ENCODE peak calls at places on chromosomes 11 and 22, in eight cellular contexts. One of them, this sample, is unnamed.

GRCh38 chr22:19821523-19822300 is 33.0 kb downstream of the GNB1L start:
- DNase-seq in neural progenitor cell: no peak
- DNase-seq in uterus: no peak
- DNase-seq in NB4: no peak
- DNase-seq in IMR-90: no peak
- DNase-seq in A549: no peak
- DNase-seq in B cell: no peak
- DNase-seq in foreskin keratinocyte: no peak
- DNase-seq in this sample: no peak

GRCh38 chr11:85724750-85725465 is 38.9 kb upstream of the CCDC89 start:
- DNase-seq in neural progenitor cell: no peak
- DNase-seq in uterus: no peak
- DNase-seq in NB4: no peak
- DNase-seq in IMR-90: no peak
- DNase-seq in A549: no peak
- DNase-seq in B cell: no peak
- DNase-seq in foreskin keratinocyte: no peak
- DNase-seq in this sample: no peak

GRCh38 chr11:27621440-27622161 is 78.7 kb downstream of the BDNF start:
- DNase-seq in neural progenitor cell: no peak
- DNase-seq in uterus: no peak
- DNase-seq in NB4: no peak
- DNase-seq in IMR-90: peak
- DNase-seq in A549: no peak
- DNase-seq in B cell: no peak
- DNase-seq in foreskin keratinocyte: no peak
- DNase-seq in this sample: no peak

GRCh38 chr11:115724709-115725108 is 220.5 kb upstream of the CADM1 start:
- DNase-seq in neural progenitor cell: no peak
- DNase-seq in uterus: no peak
- DNase-seq in NB4: no peak
- DNase-seq in IMR-90: peak
- DNase-seq in A549: peak
- DNase-seq in B cell: no peak
- DNase-seq in foreskin keratinocyte: peak
- DNase-seq in this sample: no peak

GRCh38 chr11:100316990-100317389 is 370.1 kb upstream of the ARHGAP42 start:
- DNase-seq in neural progenitor cell: no peak
- DNase-seq in uterus: no peak
- DNase-seq in NB4: no peak
- DNase-seq in IMR-90: no peak
- DNase-seq in A549: no peak
- DNase-seq in B cell: no peak
- DNase-seq in foreskin keratinocyte: no peak
- DNase-seq in this sample: no peak

GRCh38 chr22:42780070-42780540 is 59.4 kb upstream of the A4GALT start:
- DNase-seq in neural progenitor cell: peak
- DNase-seq in uterus: no peak
- DNase-seq in NB4: peak
- DNase-seq in IMR-90: peak
- DNase-seq in A549: peak
- DNase-seq in B cell: peak
- DNase-seq in foreskin keratinocyte: peak
- DNase-seq in this sample: peak

GRCh38 chr11:56172256-56172835 is 4.1 kb upstream of the OR5J2 start:
- DNase-seq in neural progenitor cell: no peak
- DNase-seq in uterus: no peak
- DNase-seq in NB4: no peak
- DNase-seq in IMR-90: no peak
- DNase-seq in A549: no peak
- DNase-seq in B cell: no peak
- DNase-seq in foreskin keratinocyte: no peak
- DNase-seq in this sample: no peak

GRCh38 chr11:86696004-86696403 is 23.6 kb upstream of the ME3 start:
- DNase-seq in neural progenitor cell: no peak
- DNase-seq in uterus: no peak
- DNase-seq in NB4: no peak
- DNase-seq in IMR-90: peak
- DNase-seq in A549: peak
- DNase-seq in B cell: no peak
- DNase-seq in foreskin keratinocyte: peak
- DNase-seq in this sample: no peak

GRCh38 chr11:65504671-65505433 is 6.0 kb downstream of the MALAT1 start:
- DNase-seq in neural progenitor cell: no peak
- DNase-seq in uterus: no peak
- DNase-seq in NB4: peak
- DNase-seq in IMR-90: peak
- DNase-seq in A549: peak
- DNase-seq in B cell: peak
- DNase-seq in foreskin keratinocyte: peak
- DNase-seq in this sample: no peak

GRCh38 chr11:44229664-44230063 is 80.3 kb downstream of the ALX4 start:
- DNase-seq in neural progenitor cell: no peak
- DNase-seq in uterus: no peak
- DNase-seq in NB4: no peak
- DNase-seq in IMR-90: peak
- DNase-seq in A549: no peak
- DNase-seq in B cell: no peak
- DNase-seq in foreskin keratinocyte: no peak
- DNase-seq in this sample: no peak

GRCh38 chr11:45272701-45273100 is 13.4 kb downstream of the SYT13 start:
- DNase-seq in neural progenitor cell: no peak
- DNase-seq in uterus: no peak
- DNase-seq in NB4: no peak
- DNase-seq in IMR-90: no peak
- DNase-seq in A549: peak
- DNase-seq in B cell: no peak
- DNase-seq in foreskin keratinocyte: no peak
- DNase-seq in this sample: no peak

GRCh38 chr22:45400046-45400445 is 13.4 kb downstream of the SMC1B start:
- DNase-seq in neural progenitor cell: no peak
- DNase-seq in uterus: no peak
- DNase-seq in NB4: no peak
- DNase-seq in IMR-90: no peak
- DNase-seq in A549: no peak
- DNase-seq in B cell: no peak
- DNase-seq in foreskin keratinocyte: peak
- DNase-seq in this sample: no peak

GRCh38 chr11:65274734-65275682 is 13.2 kb downstream of the POLA2 start:
- DNase-seq in neural progenitor cell: peak
- DNase-seq in uterus: peak
- DNase-seq in NB4: peak
- DNase-seq in IMR-90: peak
- DNase-seq in A549: peak
- DNase-seq in B cell: peak
- DNase-seq in foreskin keratinocyte: peak
- DNase-seq in this sample: peak

GRCh38 chr11:16815047-16815767 is 76.8 kb downstream of the C11orf58 start:
- DNase-seq in neural progenitor cell: no peak
- DNase-seq in uterus: peak
- DNase-seq in NB4: peak
- DNase-seq in IMR-90: peak
- DNase-seq in A549: no peak
- DNase-seq in B cell: no peak
- DNase-seq in foreskin keratinocyte: no peak
- DNase-seq in this sample: no peak

GRCh38 chr11:37704791-37705190 is 1106.8 kb upstream of the RAG2 start:
- DNase-seq in neural progenitor cell: no peak
- DNase-seq in uterus: no peak
- DNase-seq in NB4: no peak
- DNase-seq in IMR-90: no peak
- DNase-seq in A549: no peak
- DNase-seq in B cell: no peak
- DNase-seq in foreskin keratinocyte: no peak
- DNase-seq in this sample: no peak

GRCh38 chr11:17719940-17720795 is 797 bp downstream of the MYOD1 start:
- DNase-seq in neural progenitor cell: peak
- DNase-seq in uterus: no peak
- DNase-seq in NB4: no peak
- DNase-seq in IMR-90: no peak
- DNase-seq in A549: peak
- DNase-seq in B cell: no peak
- DNase-seq in foreskin keratinocyte: no peak
- DNase-seq in this sample: peak

GRCh38 chr11:64318694-64319420 is 936 bp downstream of the PRDX5 start:
- DNase-seq in neural progenitor cell: no peak
- DNase-seq in uterus: no peak
- DNase-seq in NB4: no peak
- DNase-seq in IMR-90: no peak
- DNase-seq in A549: no peak
- DNase-seq in B cell: no peak
- DNase-seq in foreskin keratinocyte: no peak
- DNase-seq in this sample: no peak

GRCh38 chr11:48193876-48194275 is 22.7 kb upstream of the OR4B1 start:
- DNase-seq in neural progenitor cell: no peak
- DNase-seq in uterus: no peak
- DNase-seq in NB4: no peak
- DNase-seq in IMR-90: peak
- DNase-seq in A549: no peak
- DNase-seq in B cell: no peak
- DNase-seq in foreskin keratinocyte: peak
- DNase-seq in this sample: no peak

GRCh38 chr11:17531818-17532131 is 12.4 kb downstream of the USH1C start:
- DNase-seq in neural progenitor cell: no peak
- DNase-seq in uterus: no peak
- DNase-seq in NB4: no peak
- DNase-seq in IMR-90: peak
- DNase-seq in A549: no peak
- DNase-seq in B cell: no peak
- DNase-seq in foreskin keratinocyte: no peak
- DNase-seq in this sample: no peak

GRCh38 chr11:42524534-42525227 is 787.1 kb upstream of the API5 start:
- DNase-seq in neural progenitor cell: peak
- DNase-seq in uterus: peak
- DNase-seq in NB4: peak
- DNase-seq in IMR-90: no peak
- DNase-seq in A549: peak
- DNase-seq in B cell: peak
- DNase-seq in foreskin keratinocyte: peak
- DNase-seq in this sample: peak

GRCh38 chr22:31022516-31022915 is 53.5 kb downstream of the TUG1 start:
- DNase-seq in neural progenitor cell: no peak
- DNase-seq in uterus: no peak
- DNase-seq in NB4: no peak
- DNase-seq in IMR-90: no peak
- DNase-seq in A549: no peak
- DNase-seq in B cell: no peak
- DNase-seq in foreskin keratinocyte: no peak
- DNase-seq in this sample: no peak

GRCh38 chr11:6962673-6963072 is 36.4 kb downstream of the ZNF215 start:
- DNase-seq in neural progenitor cell: no peak
- DNase-seq in uterus: no peak
- DNase-seq in NB4: no peak
- DNase-seq in IMR-90: no peak
- DNase-seq in A549: no peak
- DNase-seq in B cell: no peak
- DNase-seq in foreskin keratinocyte: no peak
- DNase-seq in this sample: no peak

GRCh38 chr11:114317738-114318137 is 21.5 kb downstream of the NNMT start:
- DNase-seq in neural progenitor cell: peak
- DNase-seq in uterus: peak
- DNase-seq in NB4: peak
- DNase-seq in IMR-90: peak
- DNase-seq in A549: peak
- DNase-seq in B cell: no peak
- DNase-seq in foreskin keratinocyte: no peak
- DNase-seq in this sample: peak
- TF ChIP-seq CTCF in neural progenitor cell: peak
- TF ChIP-seq CTCF in uterus: peak
- TF ChIP-seq CTCF in NB4: peak
- TF ChIP-seq CTCF in IMR-90: peak
- TF ChIP-seq CTCF in A549: peak
- TF ChIP-seq CTCF in B cell: no peak
- TF ChIP-seq CTCF in foreskin keratinocyte: peak
- TF ChIP-seq CTCF in this sample: peak

DNA sequence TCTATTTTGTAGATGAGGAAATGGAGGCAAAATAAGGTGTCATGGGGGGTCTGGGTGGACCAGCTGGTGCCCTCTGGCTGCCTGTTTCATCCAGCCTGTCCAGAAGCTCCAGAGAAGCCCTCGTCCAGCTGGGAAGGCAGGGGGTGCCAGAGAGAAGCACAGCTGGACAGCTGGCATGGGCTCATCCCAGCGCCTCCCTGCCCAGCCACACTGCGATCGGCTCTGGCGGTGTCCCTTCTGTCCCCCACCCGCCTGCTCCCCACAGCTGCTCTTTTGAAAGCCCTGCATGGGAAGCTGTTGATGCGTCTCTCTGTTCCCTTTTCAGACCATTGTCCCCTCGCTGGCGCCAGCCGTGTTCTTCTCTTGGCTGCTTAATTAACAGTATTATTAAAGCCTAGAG is 86.5 kb downstream of the MN1 start:
- DNase-seq in neural progenitor cell: peak
- DNase-seq in uterus: no peak
- DNase-seq in NB4: no peak
- DNase-seq in IMR-90: no peak
- DNase-seq in A549: no peak
- DNase-seq in B cell: no peak
- DNase-seq in foreskin keratinocyte: no peak
- DNase-seq in this sample: no peak
- TF ChIP-seq CTCF in neural progenitor cell: peak
- TF ChIP-seq CTCF in uterus: no peak
- TF ChIP-seq CTCF in NB4: no peak
- TF ChIP-seq CTCF in IMR-90: peak
- TF ChIP-seq CTCF in A549: no peak
- TF ChIP-seq CTCF in B cell: no peak
- TF ChIP-seq CTCF in foreskin keratinocyte: peak
- TF ChIP-seq CTCF in this sample: no peak

GRCh38 chr11:117181586-117182550 is 3.3 kb downstream of the SIDT2 start:
- DNase-seq in neural progenitor cell: no peak
- DNase-seq in uterus: no peak
- DNase-seq in NB4: no peak
- DNase-seq in IMR-90: no peak
- DNase-seq in A549: no peak
- DNase-seq in B cell: peak
- DNase-seq in foreskin keratinocyte: no peak
- DNase-seq in this sample: no peak
- TF ChIP-seq CTCF in neural progenitor cell: no peak
- TF ChIP-seq CTCF in uterus: no peak
- TF ChIP-seq CTCF in NB4: no peak
- TF ChIP-seq CTCF in IMR-90: no peak
- TF ChIP-seq CTCF in A549: no peak
- TF ChIP-seq CTCF in B cell: no peak
- TF ChIP-seq CTCF in foreskin keratinocyte: no peak
- TF ChIP-seq CTCF in this sample: no peak

DNA sequence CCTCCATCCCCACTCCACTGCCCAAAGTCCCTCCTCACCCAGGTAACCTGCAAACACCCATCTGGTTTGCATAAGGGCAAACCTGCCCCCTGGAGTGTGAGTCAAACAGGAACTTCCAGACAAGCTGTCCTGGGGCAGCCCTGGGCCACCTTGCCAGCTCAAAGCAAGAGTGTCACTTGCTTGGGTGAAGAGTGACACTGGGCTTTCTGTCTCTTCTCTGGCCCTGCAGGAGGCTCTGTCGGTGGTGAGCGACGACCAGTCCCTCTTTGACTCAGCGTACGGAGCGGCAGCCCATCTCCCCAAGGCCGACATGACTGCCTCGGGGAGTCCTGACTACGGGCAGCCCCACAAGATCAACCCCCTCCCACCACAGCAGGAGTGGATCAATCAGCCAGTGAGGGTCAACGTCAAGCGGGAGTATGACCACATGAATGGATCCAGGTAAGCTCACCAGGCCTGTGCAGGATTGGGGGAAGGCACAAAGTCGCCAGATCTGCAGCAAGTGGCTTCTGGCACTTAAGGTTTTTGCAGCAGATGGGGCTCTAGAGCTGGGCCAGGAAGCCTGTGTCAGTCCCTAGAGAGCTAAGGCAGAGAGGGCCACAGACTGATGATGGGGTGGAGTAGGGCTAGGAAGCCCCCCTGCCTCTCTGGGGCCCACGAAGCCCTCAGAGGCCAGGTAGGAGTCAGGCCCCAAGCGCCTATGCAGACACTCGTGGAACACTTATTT is 64.2 kb downstream of the FLI1 start:
- DNase-seq in neural progenitor cell: no peak
- DNase-seq in uterus: no peak
- DNase-seq in NB4: no peak
- DNase-seq in IMR-90: no peak
- DNase-seq in A549: no peak
- DNase-seq in B cell: peak
- DNase-seq in foreskin keratinocyte: no peak
- DNase-seq in this sample: no peak
- TF ChIP-seq CTCF in neural progenitor cell: no peak
- TF ChIP-seq CTCF in uterus: no peak
- TF ChIP-seq CTCF in NB4: no peak
- TF ChIP-seq CTCF in IMR-90: no peak
- TF ChIP-seq CTCF in A549: no peak
- TF ChIP-seq CTCF in B cell: no peak
- TF ChIP-seq CTCF in foreskin keratinocyte: no peak
- TF ChIP-seq CTCF in this sample: no peak